ENCODE peak calls at places on chromosomes 2 and 18, in nine cellular contexts. U is GM13977; J is COR-L47; T is mesothelial cell of epicardium; B is GM23248; P is aorta; A is astrocyte of the spinal cord; Y is stimulated activated CD4-positive, alpha-beta T cell treated with anti-CD3 and anti-CD28 coated beads, Interleukin-15, amount 100 ng/mL, for 1 hour; O is ELF-1. K is an unnamed sample.

GRCh38 chr2:230759481-230760191 is 47.0 kb downstream of the CAB39 start:
- DNase-seq in U (no peak), J (no peak), T (no peak), B (no peak), P (no peak), A (no peak), Y (no peak), O (no peak), K (no peak)

GRCh38 chr2:111923271-111923670 is 24.9 kb downstream of the MERTK start:
- DNase-seq in U (no peak), J (no peak), T (peak; percentile 43), B (peak; percentile 14), P (no peak), A (peak; percentile 6), Y (no peak), O (no peak), K (no peak)

GRCh38 chr18:26159353-26159752 is 25.7 kb downstream of the PSMA8 start:
- DNase-seq in U (no peak), J (no peak), T (no peak), B (peak; percentile 12), P (no peak), A (no peak), Y (no peak), O (no peak), K (no peak)

GRCh38 chr2:159658887-159659437 is 42.6 kb upstream of the BAZ2B start:
- DNase-seq in U (no peak), J (no peak), T (no peak), B (peak; percentile 52), P (no peak), A (no peak), Y (no peak), O (no peak), K (no peak)

GRCh38 chr2:195561205-195562032 is 95.6 kb upstream of the SLC39A10 start:
- DNase-seq in U (peak; percentile 54), J (no peak), T (no peak), B (peak; percentile 94), P (no peak), A (peak; percentile 81), Y (no peak), O (no peak), K (no peak)

GRCh38 chr2:235976516-235976915 is 191.7 kb downstream of the GBX2 start:
- DNase-seq in U (no peak), J (no peak), T (no peak), B (no peak), P (no peak), A (no peak), Y (no peak), O (no peak), K (no peak)

GRCh38 chr2:137437386-137437785 is 526.9 kb upstream of the HNMT start:
- DNase-seq in U (no peak), J (no peak), T (no peak), B (no peak), P (no peak), A (no peak), Y (no peak), O (no peak), K (no peak)

GRCh38 chr18:64244571-64244970 is 95.7 kb upstream of the LINC00305 start:
- DNase-seq in U (no peak), J (peak; percentile 59), T (no peak), B (no peak), P (no peak), A (no peak), Y (no peak), O (peak; percentile 22), K (no peak)

GRCh38 chr2:54539683-54540082 is 83.6 kb downstream of the SPTBN1 start:
- DNase-seq in U (no peak), J (no peak), T (no peak), B (no peak), P (no peak), A (no peak), Y (no peak), O (no peak), K (no peak)

GRCh38 chr2:202317080-202317859 is 51.7 kb downstream of the NOP58 start:
- DNase-seq in U (no peak), J (peak; percentile 62), T (peak; percentile 74), B (peak; percentile 67), P (peak; percentile 72), A (peak; percentile 93), Y (no peak), O (peak; percentile 28), K (no peak)

GRCh38 chr18:58556333-58557012 is 72.4 kb downstream of the ALPK2 start:
- DNase-seq in U (no peak), J (no peak), T (no peak), B (no peak), P (no peak), A (no peak), Y (no peak), O (peak; percentile 79), K (no peak)

GRCh38 chr2:15122915-15123314 is 438.2 kb downstream of the NBAS start:
- DNase-seq in U (no peak), J (no peak), T (no peak), B (peak; percentile 41), P (no peak), A (peak; percentile 0), Y (no peak), O (peak; percentile 37), K (no peak)

GRCh38 chr2:226766352-226767055 is 33.1 kb downstream of the IRS1 start:
- DNase-seq in U (no peak), J (no peak), T (no peak), B (peak; percentile 65), P (no peak), A (peak; percentile 23), Y (no peak), O (no peak), K (no peak)

GRCh38 chr2:119253114-119253702 is 29.6 kb downstream of the STEAP3 start:
- DNase-seq in U (no peak), J (no peak), T (no peak), B (peak; percentile 88), P (no peak), A (peak; percentile 88), Y (no peak), O (no peak), K (no peak)